ENCODE peak calls at places on chromosome 18, in ten cellular contexts. G, T, W, O, I, J, P, C, L and Q are unnamed samples.

GRCh38 chr18:23037646-23038045 is 97.6 kb upstream of the CABLES1 start:
- DNase-seq in G (no peak), T (no peak), W (no peak), O (no peak), I (no peak), J (no peak), P (no peak), C (no peak), L (no peak), Q (no peak)

GRCh38 chr18:56389190-56389589 is 249.2 kb downstream of the TXNL1 start:
- DNase-seq in G (no peak), T (no peak), W (no peak), O (no peak), I (no peak), J (no peak), P (no peak), C (no peak), L (no peak), Q (no peak)

GRCh38 chr18:2471523-2471922 is 99.8 kb downstream of the METTL4 start:
- DNase-seq in G (peak; percentile 21), T (no peak), W (no peak), O (no peak), I (no peak), J (no peak), P (no peak), C (no peak), L (no peak), Q (no peak)

GRCh38 chr18:48475635-48476549 is 62.9 kb upstream of the CTIF start:
- DNase-seq in G (peak; percentile 75), T (peak; percentile 85), W (no peak), O (peak; percentile 58), I (peak; percentile 36), J (peak; percentile 14), P (no peak), C (no peak), L (peak; percentile 46), Q (no peak)

GRCh38 chr18:3048121-3048520 is 35.2 kb upstream of the LPIN2 start:
- DNase-seq in G (no peak), T (no peak), W (no peak), O (peak; percentile 11), I (no peak), J (peak; percentile 27), P (no peak), C (no peak), L (no peak), Q (no peak)

GRCh38 chr18:37343542-37343851 is 222.1 kb downstream of the CELF4 start:
- DNase-seq in G (no peak), T (no peak), W (no peak), O (no peak), I (no peak), J (no peak), P (no peak), C (no peak), L (no peak), Q (no peak)

GRCh38 chr18:23538870-23539269 is 35.6 kb downstream of the RMC1 start:
- DNase-seq in G (peak; percentile 21), T (no peak), W (no peak), O (no peak), I (no peak), J (no peak), P (no peak), C (no peak), L (no peak), Q (no peak)

GRCh38 chr18:52286675-52287074 is 53.3 kb upstream of the DCC start:
- DNase-seq in G (no peak), T (no peak), W (no peak), O (no peak), I (no peak), J (no peak), P (no peak), C (no peak), L (no peak), Q (no peak)

GRCh38 chr18:45945669-45946068 is 21.5 kb downstream of the EPG5 start:
- DNase-seq in G (no peak), T (no peak), W (no peak), O (no peak), I (no peak), J (no peak), P (no peak), C (no peak), L (no peak), Q (no peak)

GRCh38 chr18:48371854-48372598 is 37.2 kb downstream of the ZBTB7C start:
- DNase-seq in G (no peak), T (no peak), W (no peak), O (no peak), I (no peak), J (no peak), P (no peak), C (no peak), L (no peak), Q (no peak)

GRCh38 chr18:59308201-59309014 is 10.0 kb downstream of the CPLX4 start:
- DNase-seq in G (peak; percentile 70), T (peak; percentile 86), W (peak; percentile 88), O (peak; percentile 73), I (peak; percentile 83), J (no peak), P (peak; percentile 75), C (peak; percentile 65), L (peak; percentile 73), Q (peak; percentile 44)

GRCh38 chr18:51523671-51524070 is 326.2 kb upstream of the MEX3C start:
- DNase-seq in G (no peak), T (no peak), W (no peak), O (no peak), I (no peak), J (no peak), P (no peak), C (no peak), L (no peak), Q (no peak)

GRCh38 chr18:55585050-55585449 is 2.9 kb downstream of the TCF4 start:
- DNase-seq in G (no peak), T (no peak), W (no peak), O (no peak), I (no peak), J (no peak), P (no peak), C (no peak), L (no peak), Q (no peak)

GRCh38 chr18:44507729-44508325 is 172.9 kb upstream of the SETBP1 start:
- DNase-seq in G (no peak), T (no peak), W (peak; percentile 66), O (no peak), I (peak; percentile 69), J (no peak), P (no peak), C (no peak), L (peak; percentile 66), Q (no peak)

GRCh38 chr18:11897781-11898180 is 10.3 kb downstream of the MPPE1 start:
- DNase-seq in G (no peak), T (no peak), W (no peak), O (no peak), I (no peak), J (no peak), P (no peak), C (no peak), L (no peak), Q (no peak)

GRCh38 chr18:50662775-50663383 is 103.0 kb downstream of the MAPK4 start:
- DNase-seq in G (no peak), T (peak; percentile 57), W (peak; percentile 7), O (no peak), I (no peak), J (peak; percentile 28), P (peak; percentile 27), C (no peak), L (no peak), Q (no peak)

GRCh38 chr18:55787674-55788073 is 199.7 kb upstream of the TCF4 start:
- DNase-seq in G (no peak), T (no peak), W (no peak), O (no peak), I (no peak), J (no peak), P (no peak), C (no peak), L (no peak), Q (no peak)

GRCh38 chr18:24022141-24022540 is 7.6 kb downstream of the TTC39C start:
- DNase-seq in G (peak; percentile 71), T (no peak), W (no peak), O (no peak), I (no peak), J (no peak), P (no peak), C (no peak), L (no peak), Q (no peak)

GRCh38 chr18:4107049-4107459 is 348.1 kb downstream of the DLGAP1 start:
- DNase-seq in G (no peak), T (peak; percentile 36), W (no peak), O (no peak), I (no peak), J (no peak), P (no peak), C (no peak), L (no peak), Q (no peak)

GRCh38 chr18:22705328-22705727 is 227.8 kb upstream of the RBBP8 start:
- DNase-seq in G (peak; percentile 82), T (no peak), W (no peak), O (no peak), I (no peak), J (no peak), P (no peak), C (no peak), L (no peak), Q (no peak)

GRCh38 chr18:47981320-47981719 is 50.9 kb upstream of the SMAD2 start:
- DNase-seq in G (no peak), T (peak; percentile 52), W (no peak), O (no peak), I (no peak), J (no peak), P (no peak), C (no peak), L (no peak), Q (no peak)

GRCh38 chr18:678482-679182 is 21.2 kb downstream of the TYMS start:
- DNase-seq in G (no peak), T (no peak), W (no peak), O (no peak), I (no peak), J (no peak), P (no peak), C (no peak), L (no peak), Q (no peak)

GRCh38 chr18:10514621-10515020 is 11.2 kb upstream of the NAPG start:
- DNase-seq in G (no peak), T (no peak), W (no peak), O (no peak), I (no peak), J (no peak), P (no peak), C (no peak), L (no peak), Q (no peak)

GRCh38 chr18:64415218-64415617 is 266.3 kb upstream of the LINC00305 start:
- DNase-seq in G (no peak), T (no peak), W (no peak), O (no peak), I (no peak), J (no peak), P (no peak), C (no peak), L (no peak), Q (no peak)

GRCh38 chr18:39460136-39460535 is 1894.5 kb upstream of the CELF4 start:
- DNase-seq in G (peak; percentile 55), T (no peak), W (no peak), O (no peak), I (no peak), J (no peak), P (no peak), C (no peak), L (no peak), Q (no peak)

GRCh38 chr18:23924813-23925212 is 89.7 kb upstream of the TTC39C start:
- DNase-seq in G (peak; percentile 85), T (no peak), W (no peak), O (no peak), I (no peak), J (no peak), P (no peak), C (no peak), L (no peak), Q (no peak)

GRCh38 chr18:8661754-8662573 is 43.4 kb upstream of the MTCL1 start:
- DNase-seq in G (peak; percentile 83), T (peak; percentile 91), W (peak; percentile 32), O (peak; percentile 98), I (no peak), J (peak; percentile 36), P (no peak), C (no peak), L (no peak), Q (no peak)

GRCh38 chr18:3008546-3008945 is 4.4 kb downstream of the LPIN2 start:
- DNase-seq in G (peak; percentile 85), T (no peak), W (no peak), O (no peak), I (no peak), J (no peak), P (no peak), C (no peak), L (no peak), Q (no peak)